ENCODE peak calls at places on chromosomes 1 and 21, in ten cellular contexts. One of them, this sample, is unnamed.

GRCh38 chr1:186139115-186139514 is 235.9 kb downstream of the TPR start:
- DNase-seq in GM23248: no peak
- DNase-seq in MM.1S: no peak
- DNase-seq in HepG2: no peak
- DNase-seq in kidney: no peak
- DNase-seq in IMR-90: no peak
- DNase-seq in SK-N-SH: no peak
- DNase-seq in neuronal stem cell: no peak
- DNase-seq in Karpas-422: no peak
- DNase-seq in mammary epithelial cell: no peak
- DNase-seq in this sample: no peak

GRCh38 chr1:157697781-157698569 is 2.6 kb downstream of the FCRL3 start:
- DNase-seq in GM23248: no peak
- DNase-seq in mammary epithelial cell: no peak
- DNase-seq in SK-N-SH: no peak
- DNase-seq in IMR-90: no peak
- DNase-seq in HepG2: no peak
- DNase-seq in neuronal stem cell: no peak
- DNase-seq in Karpas-422: no peak
- DNase-seq in kidney: no peak
- DNase-seq in MM.1S: peak
- DNase-seq in this sample: peak

GRCh38 chr1:18955442-18956188 is 861 bp downstream of the IFFO2 start:
- DNase-seq in IMR-90: no peak
- DNase-seq in HepG2: no peak
- DNase-seq in Karpas-422: no peak
- DNase-seq in neuronal stem cell: no peak
- DNase-seq in kidney: peak
- DNase-seq in SK-N-SH: peak
- DNase-seq in GM23248: peak
- DNase-seq in mammary epithelial cell: peak
- DNase-seq in MM.1S: peak
- DNase-seq in this sample: peak

GRCh38 chr1:117754061-117754969 is 148.5 kb downstream of the TENT5C start:
- DNase-seq in neuronal stem cell: peak
- DNase-seq in IMR-90: peak
- DNase-seq in Karpas-422: peak
- DNase-seq in kidney: no peak
- DNase-seq in mammary epithelial cell: peak
- DNase-seq in GM23248: peak
- DNase-seq in HepG2: peak
- DNase-seq in MM.1S: peak
- DNase-seq in SK-N-SH: peak
- DNase-seq in this sample: peak

GRCh38 chr1:44294588-44295007 is 60.5 kb downstream of the ERI3 start:
- DNase-seq in HepG2: peak
- DNase-seq in Karpas-422: peak
- DNase-seq in SK-N-SH: peak
- DNase-seq in MM.1S: no peak
- DNase-seq in IMR-90: peak
- DNase-seq in neuronal stem cell: no peak
- DNase-seq in kidney: peak
- DNase-seq in GM23248: peak
- DNase-seq in mammary epithelial cell: no peak
- DNase-seq in this sample: peak

GRCh38 chr1:66933887-66934700 is 9.3 kb downstream of the MIER1 start:
- DNase-seq in HepG2: no peak
- DNase-seq in Karpas-422: no peak
- DNase-seq in MM.1S: peak
- DNase-seq in neuronal stem cell: no peak
- DNase-seq in GM23248: peak
- DNase-seq in kidney: no peak
- DNase-seq in SK-N-SH: no peak
- DNase-seq in IMR-90: no peak
- DNase-seq in mammary epithelial cell: peak
- DNase-seq in this sample: no peak

GRCh38 chr1:227898502-227899140 is 49.1 kb downstream of the WNT9A start:
- DNase-seq in kidney: peak
- DNase-seq in mammary epithelial cell: no peak
- DNase-seq in IMR-90: no peak
- DNase-seq in MM.1S: no peak
- DNase-seq in neuronal stem cell: no peak
- DNase-seq in GM23248: no peak
- DNase-seq in HepG2: no peak
- DNase-seq in SK-N-SH: no peak
- DNase-seq in Karpas-422: no peak
- DNase-seq in this sample: no peak

GRCh38 chr1:47522890-47523811 is 85.3 kb downstream of the FOXD2 start:
- DNase-seq in IMR-90: no peak
- DNase-seq in neuronal stem cell: no peak
- DNase-seq in SK-N-SH: no peak
- DNase-seq in Karpas-422: no peak
- DNase-seq in MM.1S: no peak
- DNase-seq in kidney: no peak
- DNase-seq in mammary epithelial cell: no peak
- DNase-seq in GM23248: no peak
- DNase-seq in HepG2: no peak
- DNase-seq in this sample: peak

GRCh38 chr1:9282436-9282955 is 10.2 kb upstream of the SPSB1 start:
- DNase-seq in kidney: peak
- DNase-seq in MM.1S: peak
- DNase-seq in SK-N-SH: no peak
- DNase-seq in GM23248: no peak
- DNase-seq in HepG2: no peak
- DNase-seq in mammary epithelial cell: no peak
- DNase-seq in neuronal stem cell: no peak
- DNase-seq in Karpas-422: no peak
- DNase-seq in IMR-90: no peak
- DNase-seq in this sample: no peak

GRCh38 chr1:59436637-59437036 is 139.7 kb downstream of the FGGY start:
- DNase-seq in kidney: no peak
- DNase-seq in SK-N-SH: no peak
- DNase-seq in IMR-90: no peak
- DNase-seq in neuronal stem cell: no peak
- DNase-seq in Karpas-422: no peak
- DNase-seq in GM23248: no peak
- DNase-seq in HepG2: peak
- DNase-seq in MM.1S: no peak
- DNase-seq in mammary epithelial cell: no peak
- DNase-seq in this sample: no peak

GRCh38 chr1:26122988-26123973 is 11.7 kb downstream of the PDIK1L start:
- DNase-seq in IMR-90: peak
- DNase-seq in GM23248: peak
- DNase-seq in Karpas-422: no peak
- DNase-seq in neuronal stem cell: no peak
- DNase-seq in SK-N-SH: no peak
- DNase-seq in HepG2: no peak
- DNase-seq in MM.1S: no peak
- DNase-seq in kidney: no peak
- DNase-seq in mammary epithelial cell: peak
- DNase-seq in this sample: no peak

GRCh38 chr1:67825596-67825995 is 7.7 kb downstream of the GNG12 start:
- DNase-seq in IMR-90: no peak
- DNase-seq in MM.1S: no peak
- DNase-seq in neuronal stem cell: no peak
- DNase-seq in kidney: no peak
- DNase-seq in GM23248: no peak
- DNase-seq in Karpas-422: no peak
- DNase-seq in mammary epithelial cell: no peak
- DNase-seq in SK-N-SH: no peak
- DNase-seq in HepG2: no peak
- DNase-seq in this sample: no peak

GRCh38 chr1:150072959-150073358 is 5.4 kb downstream of the VPS45 start:
- DNase-seq in mammary epithelial cell: no peak
- DNase-seq in neuronal stem cell: no peak
- DNase-seq in GM23248: peak
- DNase-seq in SK-N-SH: peak
- DNase-seq in kidney: no peak
- DNase-seq in IMR-90: peak
- DNase-seq in HepG2: no peak
- DNase-seq in Karpas-422: peak
- DNase-seq in MM.1S: peak
- DNase-seq in this sample: no peak

GRCh38 chr1:185823471-185823870 is 89.3 kb downstream of the HMCN1 start:
- DNase-seq in SK-N-SH: no peak
- DNase-seq in HepG2: no peak
- DNase-seq in GM23248: peak
- DNase-seq in MM.1S: no peak
- DNase-seq in neuronal stem cell: no peak
- DNase-seq in kidney: no peak
- DNase-seq in Karpas-422: no peak
- DNase-seq in mammary epithelial cell: no peak
- DNase-seq in IMR-90: peak
- DNase-seq in this sample: no peak

GRCh38 chr1:214439352-214440119 is 111.9 kb downstream of the PTPN14 start:
- DNase-seq in kidney: no peak
- DNase-seq in Karpas-422: peak
- DNase-seq in SK-N-SH: no peak
- DNase-seq in mammary epithelial cell: peak
- DNase-seq in neuronal stem cell: no peak
- DNase-seq in MM.1S: peak
- DNase-seq in GM23248: no peak
- DNase-seq in HepG2: peak
- DNase-seq in IMR-90: peak
- DNase-seq in this sample: peak
- H3K4me3 ChIP-seq in kidney: peak
- H3K4me3 ChIP-seq in Karpas-422: peak
- H3K4me3 ChIP-seq in SK-N-SH: no peak
- H3K4me3 ChIP-seq in mammary epithelial cell: peak
- H3K4me3 ChIP-seq in neuronal stem cell: no peak
- H3K4me3 ChIP-seq in MM.1S: peak
- H3K4me3 ChIP-seq in GM23248: no peak
- H3K4me3 ChIP-seq in HepG2: peak
- H3K4me3 ChIP-seq in IMR-90: peak
- H3K4me3 ChIP-seq in this sample: no peak

DNA sequence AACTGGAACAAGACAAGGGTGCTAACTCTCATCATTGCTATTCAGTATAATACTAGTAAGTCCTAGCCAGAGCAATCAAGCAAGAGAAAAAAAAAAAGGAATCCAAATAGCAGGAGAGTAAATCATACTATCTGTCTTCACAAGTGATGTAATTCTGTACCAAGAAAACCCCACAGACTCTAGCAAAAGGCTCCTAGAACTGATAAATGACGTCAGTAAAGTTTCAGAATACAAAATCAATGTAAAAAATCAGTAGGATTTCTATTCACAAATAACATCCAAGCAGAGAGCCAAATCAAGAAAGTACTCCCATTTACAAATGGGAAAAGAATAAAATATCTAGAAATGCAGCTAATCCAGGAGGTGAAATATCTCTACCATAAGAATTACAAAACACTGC is 1632.9 kb downstream of the NCAM2 start:
- DNase-seq in GM23248: no peak
- DNase-seq in neuronal stem cell: no peak
- DNase-seq in HepG2: no peak
- DNase-seq in MM.1S: no peak
- DNase-seq in kidney: no peak
- DNase-seq in IMR-90: no peak
- DNase-seq in Karpas-422: no peak
- DNase-seq in mammary epithelial cell: no peak
- DNase-seq in SK-N-SH: no peak
- DNase-seq in this sample: no peak
- H3K9ac ChIP-seq in GM23248: no peak
- H3K9ac ChIP-seq in neuronal stem cell: no peak
- H3K9ac ChIP-seq in HepG2: no peak
- H3K9ac ChIP-seq in MM.1S: no peak
- H3K9ac ChIP-seq in kidney: no peak
- H3K9ac ChIP-seq in IMR-90: no peak
- H3K9ac ChIP-seq in Karpas-422: no peak
- H3K9ac ChIP-seq in mammary epithelial cell: no peak
- H3K9ac ChIP-seq in SK-N-SH: no peak
- H3K9ac ChIP-seq in this sample: no peak

DNA sequence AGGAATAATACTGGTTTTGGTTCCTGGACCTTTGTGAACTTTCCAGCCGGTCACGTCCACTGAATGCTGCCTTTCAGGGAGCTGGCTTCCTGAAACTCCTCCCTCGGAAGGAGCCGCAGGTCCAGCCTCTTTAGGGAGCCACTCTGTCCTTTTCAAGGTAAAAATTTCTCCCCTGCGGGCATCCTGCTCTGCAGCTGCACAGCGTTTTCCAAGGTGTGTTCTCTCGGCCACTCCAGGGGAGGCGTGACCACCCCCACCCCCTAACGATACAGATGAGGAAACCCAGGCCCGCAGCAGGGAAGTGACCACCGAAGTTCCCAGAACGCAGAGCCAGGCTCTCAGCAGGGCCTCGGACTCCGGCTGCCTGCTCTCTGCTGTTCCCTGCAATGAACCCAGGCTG is 21.5 kb downstream of the PADI2 start:
- DNase-seq in HepG2: no peak
- DNase-seq in SK-N-SH: no peak
- DNase-seq in neuronal stem cell: no peak
- DNase-seq in kidney: no peak
- DNase-seq in mammary epithelial cell: peak
- DNase-seq in MM.1S: no peak
- DNase-seq in IMR-90: no peak
- DNase-seq in Karpas-422: no peak
- DNase-seq in GM23248: no peak
- DNase-seq in this sample: no peak
- H3K27ac ChIP-seq in HepG2: no peak
- H3K27ac ChIP-seq in SK-N-SH: no peak
- H3K27ac ChIP-seq in neuronal stem cell: no peak
- H3K27ac ChIP-seq in kidney: peak
- H3K27ac ChIP-seq in mammary epithelial cell: no peak
- H3K27ac ChIP-seq in MM.1S: no peak
- H3K27ac ChIP-seq in IMR-90: no peak
- H3K27ac ChIP-seq in Karpas-422: no peak
- H3K27ac ChIP-seq in GM23248: no peak
- H3K27ac ChIP-seq in this sample: no peak

GRCh38 chr1:71522721-71523120 is 441.9 kb upstream of the ZRANB2 start:
- DNase-seq in neuronal stem cell: no peak
- DNase-seq in SK-N-SH: no peak
- DNase-seq in HepG2: no peak
- DNase-seq in IMR-90: no peak
- DNase-seq in Karpas-422: no peak
- DNase-seq in GM23248: peak
- DNase-seq in kidney: no peak
- DNase-seq in MM.1S: no peak
- DNase-seq in mammary epithelial cell: no peak
- DNase-seq in this sample: no peak

GRCh38 chr1:71526824-71527223 is 446.0 kb upstream of the ZRANB2 start:
- DNase-seq in mammary epithelial cell: no peak
- DNase-seq in GM23248: no peak
- DNase-seq in SK-N-SH: no peak
- DNase-seq in neuronal stem cell: no peak
- DNase-seq in Karpas-422: no peak
- DNase-seq in IMR-90: no peak
- DNase-seq in kidney: no peak
- DNase-seq in HepG2: no peak
- DNase-seq in MM.1S: no peak
- DNase-seq in this sample: no peak

DNA sequence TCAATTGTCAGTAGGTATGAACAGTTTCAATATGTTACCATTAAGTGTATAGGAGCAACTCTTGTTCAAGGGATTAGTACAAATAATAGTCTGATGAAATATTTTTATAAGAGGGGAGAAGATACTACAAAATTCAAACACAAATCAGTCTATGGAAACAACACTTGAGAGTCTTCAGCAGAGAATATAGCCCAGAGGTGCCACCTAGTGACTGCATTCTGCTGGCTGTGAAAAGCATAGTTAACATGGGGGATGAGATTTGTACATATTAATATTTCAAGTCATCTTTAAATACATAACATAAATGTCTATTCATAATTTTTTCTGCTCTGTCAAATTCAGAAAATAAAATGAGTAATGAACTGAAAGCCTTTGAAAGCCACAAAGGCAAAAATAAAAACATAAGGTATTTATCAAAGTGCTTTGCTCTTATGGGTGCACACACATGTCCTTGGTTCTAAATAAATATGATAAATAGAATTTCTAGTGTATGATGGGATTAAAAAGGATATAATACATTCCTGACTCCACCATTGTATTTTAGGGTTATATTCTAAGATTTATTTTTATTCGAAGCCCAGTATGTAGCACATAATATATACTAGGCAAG is 440.9 kb upstream of the ZRANB2 start:
- DNase-seq in SK-N-SH: peak
- DNase-seq in IMR-90: peak
- DNase-seq in neuronal stem cell: peak
- DNase-seq in GM23248: peak
- DNase-seq in HepG2: peak
- DNase-seq in Karpas-422: peak
- DNase-seq in kidney: no peak
- DNase-seq in MM.1S: peak
- DNase-seq in mammary epithelial cell: peak
- DNase-seq in this sample: peak
- H3K4me3 ChIP-seq in SK-N-SH: no peak
- H3K4me3 ChIP-seq in IMR-90: no peak
- H3K4me3 ChIP-seq in neuronal stem cell: no peak
- H3K4me3 ChIP-seq in GM23248: no peak
- H3K4me3 ChIP-seq in HepG2: no peak
- H3K4me3 ChIP-seq in Karpas-422: no peak
- H3K4me3 ChIP-seq in kidney: no peak
- H3K4me3 ChIP-seq in MM.1S: no peak
- H3K4me3 ChIP-seq in mammary epithelial cell: no peak
- H3K4me3 ChIP-seq in this sample: no peak